ENCODE peak calls at places on chromosome 17, in seven cellular contexts. Z is EL; X is SW 1271; D is CD8-positive, alpha-beta memory T cell; O is iris pigment epithelial cell; N is NCI-H1092; B is DMS153. E is an unnamed sample.
A peak's percentile ranks its signal among the peaks of the same experiment; 100 is the strongest.

GRCh38 chr17:65674246-65675045 is 113.0 kb upstream of the AXIN2 start:
- DNase-seq in Z (no peak), X (no peak), D (no peak), O (peak; percentile 42), N (no peak), B (no peak), E (no peak)

GRCh38 chr17:70564006-70564620 is 394.8 kb downstream of the KCNJ2 start:
- DNase-seq in Z (no peak), X (no peak), D (no peak), O (peak; percentile 68), N (no peak), B (no peak), E (no peak)

GRCh38 chr17:1787301-1787902 is 25.5 kb downstream of the SERPINF1 start:
- DNase-seq in Z (peak; percentile 96), X (peak; percentile 84), D (no peak), O (peak; percentile 96), N (no peak), B (no peak), E (no peak)

GRCh38 chr17:4412933-4413831 is 20.6 kb upstream of the SPNS3 start:
- DNase-seq in Z (peak; percentile 85), X (peak; percentile 68), D (peak; percentile 74), O (peak; percentile 84), N (peak; percentile 65), B (peak; percentile 7), E (peak; percentile 77)

GRCh38 chr17:64599187-64599676 is 62.9 kb downstream of the SMURF2 start:
- DNase-seq in Z (no peak), X (no peak), D (peak; percentile 46), O (peak; percentile 22), N (no peak), B (no peak), E (peak; percentile 44)

GRCh38 chr17:68591583-68591982 is 9.6 kb downstream of the FAM20A start:
- DNase-seq in Z (no peak), X (no peak), D (no peak), O (no peak), N (no peak), B (no peak), E (no peak)

GRCh38 chr17:42016411-42016831 is 818 bp downstream of the DNAJC7 start:
- DNase-seq in Z (no peak), X (no peak), D (no peak), O (peak; percentile 28), N (no peak), B (no peak), E (no peak)

GRCh38 chr17:71764507-71764906 is 356.3 kb upstream of the SOX9 start:
- DNase-seq in Z (peak; percentile 7), X (no peak), D (no peak), O (peak; percentile 3), N (no peak), B (peak; percentile 19), E (no peak)

GRCh38 chr17:52134641-52135040 is 23.9 kb downstream of the CA10 start:
- DNase-seq in Z (no peak), X (no peak), D (no peak), O (no peak), N (no peak), B (no peak), E (no peak)

GRCh38 chr17:79752175-79752574 is 21.4 kb downstream of the ENPP7 start:
- DNase-seq in Z (no peak), X (no peak), D (no peak), O (no peak), N (no peak), B (no peak), E (no peak)

GRCh38 chr17:3796822-3797170 is 4.2 kb downstream of the ITGAE start:
- DNase-seq in Z (no peak), X (no peak), D (no peak), O (no peak), N (no peak), B (no peak), E (no peak)

GRCh38 chr17:82242977-82243647 is 14.3 kb downstream of the SLC16A3 start:
- DNase-seq in Z (peak; percentile 73), X (no peak), D (no peak), O (peak; percentile 88), N (no peak), B (no peak), E (no peak)

GRCh38 chr17:50640701-50641338 is 6.1 kb downstream of the ABCC3 start:
- DNase-seq in Z (peak; percentile 44), X (no peak), D (no peak), O (no peak), N (no peak), B (no peak), E (no peak)

GRCh38 chr17:74439691-74440567 is 8.0 kb downstream of the GPRC5C start:
- DNase-seq in Z (no peak), X (no peak), D (no peak), O (no peak), N (no peak), B (no peak), E (no peak)

E was measured in central memory CD4-positive, alpha-beta T cell.